ENCODE peak calls at places on chromosomes 3 and 15, in eight cellular contexts. S is transverse colon, T is GM04504, V is progenitor cell of endocrine pancreas, F is Right ventricle myocardium superior, N is endothelial cell, A is RPMI8226, U is stromal cell of bone marrow. P is an unnamed sample.

GRCh38 chr3:24508423-24508839 is 13.8 kb upstream of the THRB start:
- DNase-seq in S (no peak), T (no peak), V (no peak), F (no peak), N (no peak), A (no peak), U (peak), P (peak)

GRCh38 chr3:86229086-86229774 is 761.7 kb downstream of the VGLL3 start:
- DNase-seq in S (no peak), T (no peak), V (no peak), F (no peak), N (no peak), A (no peak), U (no peak), P (no peak)

GRCh38 chr15:24916305-24917009 is 38.3 kb upstream of the SNRPN start:
- DNase-seq in S (no peak), T (no peak), V (no peak), F (no peak), N (no peak), A (no peak), U (no peak), P (no peak)

GRCh38 chr3:44058022-44058867 is 183.4 kb upstream of the TOPAZ1 start:
- DNase-seq in S (peak), T (peak), V (no peak), F (no peak), N (no peak), A (peak), U (no peak), P (peak)

GRCh38 chr3:123386477-123387040 is 62.3 kb downstream of the ADCY5 start:
- DNase-seq in S (no peak), T (no peak), V (no peak), F (no peak), N (no peak), A (no peak), U (no peak), P (peak)

GRCh38 chr3:126344380-126345041 is 12.7 kb downstream of the KLF15 start:
- DNase-seq in S (peak), T (no peak), V (peak), F (peak), N (no peak), A (no peak), U (no peak), P (no peak)

GRCh38 chr3:141291610-141292345 is 60.2 kb downstream of the PXYLP1 start:
- DNase-seq in S (no peak), T (no peak), V (no peak), F (no peak), N (no peak), A (no peak), U (no peak), P (no peak)

GRCh38 chr3:187319699-187320302 is 28.3 kb upstream of the MASP1 start:
- DNase-seq in S (peak), T (peak), V (peak), F (peak), N (peak), A (peak), U (peak), P (peak)

GRCh38 chr3:110519066-110519465 is 552.5 kb upstream of the NECTIN3 start:
- DNase-seq in S (no peak), T (no peak), V (no peak), F (no peak), N (no peak), A (no peak), U (peak), P (no peak)

GRCh38 chr15:101805605-101806345 is 2.5 kb downstream of the OR4F6 start:
- DNase-seq in S (no peak), T (no peak), V (no peak), F (no peak), N (no peak), A (no peak), U (no peak), P (no peak)

GRCh38 chr3:69288161-69288895 is 97.6 kb downstream of the FRMD4B start:
- DNase-seq in S (no peak), T (no peak), V (no peak), F (no peak), N (no peak), A (no peak), U (no peak), P (no peak)

GRCh38 chr3:106814231-106814630 is 563.0 kb upstream of the CCDC54 start:
- DNase-seq in S (no peak), T (peak), V (no peak), F (peak), N (no peak), A (no peak), U (no peak), P (no peak)